ENCODE peak calls at places on chromosome 21, in eight cellular contexts. X, V, G, D, L, N, I and S are unnamed samples.

GRCh38 chr21:39611547-39612190 is 1.1 kb upstream of the B3GALT5 start:
- DNase-seq in X (no peak), V (no peak), G (no peak), D (peak), L (no peak), N (no peak), I (no peak), S (no peak)

GRCh38 chr21:39132248-39132647 is 51.0 kb downstream of the PSMG1 start:
- DNase-seq in X (no peak), V (no peak), G (no peak), D (no peak), L (no peak), N (no peak), I (no peak), S (peak)

GRCh38 chr21:35254006-35254751 is 205.1 kb upstream of the RUNX1 start:
- DNase-seq in X (no peak), V (no peak), G (no peak), D (no peak), L (no peak), N (no peak), I (peak), S (no peak)

GRCh38 chr21:18298228-18298627 is 53.6 kb downstream of the CHODL start:
- DNase-seq in X (no peak), V (no peak), G (no peak), D (peak), L (no peak), N (no peak), I (no peak), S (no peak)

GRCh38 chr21:42571391-42572150 is 57.9 kb downstream of the SLC37A1 start:
- DNase-seq in X (no peak), V (no peak), G (no peak), D (peak), L (no peak), N (no peak), I (no peak), S (no peak)

GRCh38 chr21:17513214-17514123 is 626 bp downstream of the CXADR start:
- DNase-seq in X (peak), V (no peak), G (peak), D (peak), L (peak), N (no peak), I (no peak), S (peak)

GRCh38 chr21:34078915-34079314 is 5.5 kb downstream of the MRPS6 start:
- DNase-seq in X (no peak), V (no peak), G (no peak), D (no peak), L (no peak), N (no peak), I (no peak), S (no peak)

GRCh38 chr21:32813265-32813903 is 41.8 kb upstream of the PAXBP1 start:
- DNase-seq in X (peak), V (no peak), G (peak), D (peak), L (no peak), N (no peak), I (no peak), S (no peak)

GRCh38 chr21:34592120-34592561 is 22.8 kb downstream of the RCAN1 start:
- DNase-seq in X (no peak), V (no peak), G (no peak), D (no peak), L (no peak), N (no peak), I (no peak), S (no peak)

GRCh38 chr21:45769896-45770295 is 126.4 kb downstream of the PCBP3 start:
- DNase-seq in X (no peak), V (no peak), G (no peak), D (no peak), L (no peak), N (no peak), I (no peak), S (no peak)

GRCh38 chr21:45767071-45768006 is 123.8 kb downstream of the PCBP3 start:
- DNase-seq in X (no peak), V (no peak), G (no peak), D (no peak), L (no peak), N (no peak), I (no peak), S (no peak)

GRCh38 chr21:45769239-45769758 is 125.8 kb downstream of the PCBP3 start:
- DNase-seq in X (no peak), V (no peak), G (peak), D (no peak), L (no peak), N (no peak), I (no peak), S (no peak)

GRCh38 chr21:45768011-45768740 is 124.7 kb downstream of the PCBP3 start:
- DNase-seq in X (no peak), V (no peak), G (no peak), D (no peak), L (no peak), N (no peak), I (no peak), S (no peak)

DNA sequence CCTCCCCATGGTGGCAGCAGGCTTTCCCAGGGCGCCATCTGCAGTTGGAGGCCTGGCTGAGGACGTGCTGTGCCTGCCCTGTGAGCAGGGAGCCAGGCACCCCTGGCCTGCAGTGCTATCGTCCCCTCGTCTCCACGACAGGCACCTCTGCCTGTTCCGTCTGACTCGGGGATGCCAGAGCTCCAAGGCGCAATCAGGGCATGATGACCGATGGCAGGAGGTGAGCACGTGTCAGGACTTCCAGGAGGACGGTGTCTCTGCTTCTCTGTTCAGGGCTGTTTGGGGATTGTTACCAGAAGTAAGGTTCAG is 125.2 kb downstream of the PCBP3 start:
- DNase-seq in X (no peak), V (no peak), G (peak), D (no peak), L (no peak), N (no peak), I (no peak), S (no peak)
- TF ChIP-seq CTCF in X (no peak), V (peak), G (peak), D (no peak), L (no peak), N (no peak), I (no peak), S (no peak)

GRCh38 chr21:14259669-14260458 is 43.9 kb downstream of the RBM11 start:
- DNase-seq in X (no peak), V (no peak), G (peak), D (no peak), L (no peak), N (no peak), I (no peak), S (no peak)
- TF ChIP-seq CTCF in X (peak), V (peak), G (peak), D (peak), L (peak), N (peak), I (peak), S (peak)

DNA sequence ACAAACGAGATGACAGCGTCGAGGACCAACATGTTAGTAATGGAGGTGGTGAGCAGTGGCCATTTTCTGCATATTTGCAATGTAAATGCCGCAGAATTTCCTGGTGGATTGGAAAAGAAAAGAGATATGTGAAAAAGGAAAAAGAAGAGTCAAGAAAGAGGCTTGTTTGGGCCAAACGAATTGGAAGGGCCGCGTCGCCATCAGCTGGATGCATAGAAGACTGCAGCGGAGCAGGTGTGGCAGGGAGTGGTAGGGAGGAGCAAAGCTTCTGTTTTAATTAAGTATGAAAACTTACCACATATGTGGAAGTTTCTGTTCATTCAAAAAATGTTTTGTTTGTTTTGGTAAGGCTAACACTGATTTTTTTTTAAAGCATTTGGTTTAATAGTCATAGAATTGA is 690.7 kb downstream of the NCAM2 start:
- DNase-seq in X (no peak), V (no peak), G (no peak), D (peak), L (no peak), N (no peak), I (no peak), S (no peak)
- TF ChIP-seq CTCF in X (peak), V (no peak), G (no peak), D (peak), L (no peak), N (no peak), I (peak), S (no peak)

DNA sequence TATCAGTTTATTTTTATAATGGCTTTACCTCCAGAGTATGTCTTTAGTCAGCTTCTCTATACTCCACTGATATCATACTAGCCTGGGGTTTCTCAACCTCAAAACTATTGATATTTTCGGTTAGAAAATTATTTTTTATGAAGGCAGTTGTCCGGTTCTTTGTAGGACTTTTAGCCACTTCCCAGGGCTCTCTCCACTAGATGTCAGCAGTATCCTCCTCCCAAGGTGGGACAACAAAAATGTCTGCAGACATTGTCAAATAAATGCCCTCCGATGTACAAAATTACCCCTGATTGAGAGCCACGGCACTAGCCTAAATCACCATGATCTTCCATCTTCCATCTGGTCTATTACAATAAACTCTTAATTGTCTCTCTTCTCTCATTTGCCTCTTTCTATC is 4.1 kb upstream of the GRIK1 start:
- DNase-seq in X (no peak), V (no peak), G (no peak), D (no peak), L (no peak), N (no peak), I (no peak), S (no peak)
- TF ChIP-seq CTCF in X (peak), V (peak), G (no peak), D (no peak), L (peak), N (no peak), I (no peak), S (no peak)

DNA sequence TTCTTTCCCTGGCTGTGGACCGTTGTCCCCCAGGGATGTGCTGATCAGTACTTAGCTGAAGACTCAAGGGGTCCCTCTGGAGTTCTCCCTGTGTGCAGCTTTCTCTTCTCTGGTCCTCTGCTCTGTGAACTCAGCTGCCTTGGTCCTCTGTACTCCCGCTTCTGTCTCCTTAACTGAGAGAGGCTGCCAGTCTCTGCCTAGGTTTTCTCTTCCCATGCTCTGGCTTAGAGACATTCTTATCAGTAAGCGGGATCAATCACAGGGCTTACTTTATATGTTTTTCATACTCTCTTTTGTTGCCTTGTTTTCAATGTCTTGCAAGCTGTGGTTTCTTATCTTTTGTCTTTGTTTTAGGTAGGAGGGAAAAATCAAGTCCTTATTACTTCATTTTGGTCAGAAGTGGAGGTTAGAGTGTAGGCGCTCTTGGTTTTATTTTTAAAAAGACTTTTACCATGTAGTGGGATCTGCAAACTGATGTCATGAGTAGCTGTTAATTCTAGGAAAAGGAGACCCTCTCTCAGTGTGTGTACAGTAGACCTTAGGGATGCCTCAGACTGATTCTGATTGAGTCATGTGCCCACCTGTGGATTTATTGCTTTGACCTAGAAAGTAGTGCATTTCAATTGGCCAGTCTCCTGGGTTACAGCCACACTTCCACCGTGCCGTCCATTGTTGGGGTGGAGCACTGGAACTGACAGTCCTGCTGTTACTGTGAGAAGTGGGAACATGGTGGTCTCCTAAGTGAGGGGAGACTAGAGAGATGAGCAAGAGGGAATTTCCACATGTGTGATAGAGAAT is 46.6 kb downstream of the TTC3 start:
- DNase-seq in X (no peak), V (no peak), G (no peak), D (peak), L (no peak), N (no peak), I (no peak), S (no peak)
- TF ChIP-seq CTCF in X (no peak), V (no peak), G (peak), D (no peak), L (no peak), N (no peak), I (no peak), S (no peak)

GRCh38 chr21:46038341-46038829 is 56.8 kb downstream of the COL6A1 start:
- DNase-seq in X (no peak), V (no peak), G (no peak), D (no peak), L (no peak), N (no peak), I (no peak), S (no peak)
- TF ChIP-seq CTCF in X (no peak), V (no peak), G (no peak), D (no peak), L (no peak), N (no peak), I (no peak), S (no peak)

GRCh38 chr21:31682625-31683024 is 23.1 kb downstream of the SOD1 start:
- DNase-seq in X (no peak), V (no peak), G (no peak), D (no peak), L (no peak), N (no peak), I (no peak), S (no peak)

GRCh38 chr21:31687108-31687507 is 27.6 kb downstream of the SOD1 start:
- DNase-seq in X (no peak), V (no peak), G (no peak), D (no peak), L (no peak), N (no peak), I (no peak), S (no peak)

GRCh38 chr21:31684918-31685317 is 25.4 kb downstream of the SOD1 start:
- DNase-seq in X (no peak), V (no peak), G (no peak), D (no peak), L (no peak), N (no peak), I (no peak), S (no peak)

GRCh38 chr21:31686272-31686913 is 26.9 kb downstream of the SOD1 start:
- DNase-seq in X (no peak), V (no peak), G (no peak), D (no peak), L (no peak), N (no peak), I (no peak), S (no peak)

GRCh38 chr21:31683029-31683428 is 23.5 kb downstream of the SOD1 start:
- DNase-seq in X (no peak), V (no peak), G (no peak), D (no peak), L (no peak), N (no peak), I (no peak), S (no peak)
- TF ChIP-seq CTCF in X (peak), V (peak), G (no peak), D (no peak), L (no peak), N (no peak), I (peak), S (no peak)

DNA sequence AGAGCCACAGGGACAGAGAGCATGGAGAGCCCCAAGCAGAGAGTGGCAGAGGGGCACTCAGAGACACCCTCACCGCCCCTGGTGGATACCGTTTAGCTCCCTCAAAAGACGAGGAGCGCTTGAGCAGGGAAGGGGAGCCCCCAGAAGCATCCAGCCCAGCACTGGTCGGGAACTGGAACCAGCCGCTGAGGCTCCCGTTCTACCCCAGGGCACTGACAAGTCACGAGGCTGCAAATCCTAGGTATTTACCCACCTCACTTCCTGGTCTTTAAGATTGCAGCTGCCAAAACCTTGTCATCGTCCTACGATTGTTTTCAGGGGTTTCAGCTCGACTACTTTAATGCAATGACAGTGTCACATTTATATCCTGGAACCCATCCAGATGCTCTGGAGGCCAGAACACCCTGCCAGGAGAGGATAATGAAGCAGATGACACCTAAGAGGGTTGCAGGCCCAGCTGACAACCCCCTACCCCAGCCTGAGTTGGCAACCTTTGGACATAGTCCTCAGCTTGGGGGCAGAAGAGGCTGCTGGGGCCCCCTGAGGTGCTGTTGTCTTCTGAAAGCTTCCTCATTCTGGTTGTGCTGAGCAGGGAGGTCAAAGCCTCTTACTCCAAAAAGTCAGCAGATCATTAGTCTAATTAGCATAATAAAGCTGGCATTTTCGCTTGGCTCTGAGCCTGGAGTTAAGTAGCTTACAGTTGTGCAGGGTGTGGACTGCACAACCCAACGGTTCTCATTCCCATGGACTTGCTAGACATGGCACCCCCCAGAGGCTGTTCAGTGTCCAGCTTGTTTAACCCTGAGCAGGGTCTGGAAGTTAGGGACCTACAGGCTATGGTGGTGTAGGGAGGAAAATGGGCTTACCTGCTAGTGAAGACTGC is 20.6 kb upstream of the BACE2 start:
- DNase-seq in X (no peak), V (no peak), G (no peak), D (no peak), L (no peak), N (no peak), I (no peak), S (no peak)
- TF ChIP-seq CTCF in X (no peak), V (no peak), G (no peak), D (no peak), L (no peak), N (no peak), I (no peak), S (no peak)